ENCODE peak calls at places on chromosomes 13 and 19, in seven cellular contexts. I, Z, P, G, O, Y and J are unnamed samples.

GRCh38 chr13:110123041-110123809 is 183.7 kb downstream of the COL4A1 start:
- DNase-seq in I (no peak), Z (no peak), P (no peak), G (no peak), O (peak), Y (no peak), J (no peak)

GRCh38 chr13:28510066-28510465 is 15.1 kb upstream of the FLT1 start:
- DNase-seq in I (no peak), Z (no peak), P (no peak), G (no peak), O (no peak), Y (no peak), J (no peak)

GRCh38 chr13:49218493-49219051 is 1.6 kb upstream of the MLNR start:
- DNase-seq in I (no peak), Z (no peak), P (no peak), G (no peak), O (no peak), Y (no peak), J (no peak)

GRCh38 chr13:99386495-99386894 is 79.3 kb upstream of the GPR183 start:
- DNase-seq in I (no peak), Z (no peak), P (no peak), G (no peak), O (no peak), Y (no peak), J (no peak)

GRCh38 chr19:8145969-8146368 is 3.4 kb downstream of the FBN3 start:
- DNase-seq in I (no peak), Z (no peak), P (no peak), G (no peak), O (no peak), Y (no peak), J (no peak)

GRCh38 chr19:5534787-5535586 is 32.8 kb downstream of the TINCR start:
- DNase-seq in I (no peak), Z (no peak), P (no peak), G (peak), O (no peak), Y (no peak), J (no peak)

GRCh38 chr13:113843864-113844556 is 19.9 kb downstream of the GAS6 start:
- DNase-seq in I (no peak), Z (no peak), P (no peak), G (no peak), O (no peak), Y (no peak), J (no peak)

GRCh38 chr19:47226426-47227346 is 4.3 kb downstream of the BBC3 start:
- DNase-seq in I (peak), Z (peak), P (peak), G (peak), O (peak), Y (no peak), J (peak)

GRCh38 chr19:56625708-56626107 is 17.3 kb upstream of the SMIM17 start:
- DNase-seq in I (no peak), Z (no peak), P (no peak), G (no peak), O (no peak), Y (no peak), J (no peak)

GRCh38 chr19:44648536-44649370 is 5.0 kb downstream of the PVR start:
- DNase-seq in I (no peak), Z (no peak), P (no peak), G (no peak), O (no peak), Y (no peak), J (no peak)

GRCh38 chr19:48853483-48853882 is 14.9 kb downstream of the PLEKHA4 start:
- DNase-seq in I (no peak), Z (no peak), P (no peak), G (no peak), O (no peak), Y (no peak), J (no peak)

GRCh38 chr19:7216373-7216902 is 77.8 kb downstream of the INSR start:
- DNase-seq in I (no peak), Z (no peak), P (no peak), G (no peak), O (no peak), Y (no peak), J (peak)

GRCh38 chr19:48925240-48925843 is 8.2 kb upstream of the DHDH start:
- DNase-seq in I (no peak), Z (no peak), P (no peak), G (peak), O (no peak), Y (no peak), J (no peak)

GRCh38 chr19:50835103-50835784 is 1.9 kb upstream of the KLK15 start:
- DNase-seq in I (no peak), Z (no peak), P (no peak), G (no peak), O (no peak), Y (no peak), J (no peak)

GRCh38 chr19:41994994-41995958 is 1.2 kb upstream of the ATP1A3 start:
- DNase-seq in I (no peak), Z (no peak), P (no peak), G (no peak), O (no peak), Y (no peak), J (no peak)

GRCh38 chr13:93700115-93700514 is 473.5 kb downstream of the GPC6 start:
- DNase-seq in I (no peak), Z (no peak), P (no peak), G (no peak), O (no peak), Y (no peak), J (no peak)

GRCh38 chr19:8403820-8404109 is 9.3 kb upstream of the MARCHF2 start:
- DNase-seq in I (no peak), Z (no peak), P (no peak), G (no peak), O (no peak), Y (no peak), J (no peak)

GRCh38 chr19:55447421-55448174 is 4.5 kb upstream of the SHISA7 start:
- DNase-seq in I (no peak), Z (no peak), P (peak), G (no peak), O (peak), Y (no peak), J (no peak)

GRCh38 chr19:7925171-7925837 is 631 bp downstream of the CTXN1 start:
- DNase-seq in I (peak), Z (peak), P (peak), G (peak), O (peak), Y (peak), J (peak)

GRCh38 chr13:44972956-44973581 is 16.2 kb downstream of the NUFIP1 start:
- DNase-seq in I (no peak), Z (no peak), P (no peak), G (peak), O (peak), Y (no peak), J (no peak)

GRCh38 chr13:62387642-62388041 is 972.0 kb upstream of the PCDH20 start:
- DNase-seq in I (no peak), Z (no peak), P (no peak), G (peak), O (peak), Y (no peak), J (no peak)

GRCh38 chr19:29590278-29590677 is 15.8 kb upstream of the POP4 start:
- DNase-seq in I (no peak), Z (no peak), P (no peak), G (no peak), O (no peak), Y (no peak), J (no peak)

GRCh38 chr13:59475911-59476310 is 687.8 kb downstream of the DIAPH3 start:
- DNase-seq in I (no peak), Z (no peak), P (no peak), G (no peak), O (no peak), Y (no peak), J (no peak)